ENCODE peak calls at places on chromosome 4, in six cellular contexts. K, V, E, C, U and B are unnamed samples.

GRCh38 chr4:139770361-139770760 is 104.7 kb downstream of the MGST2 start:
- DNase-seq in C (no peak), V (no peak), K (no peak), U (no peak), E (no peak), B (no peak)

GRCh38 chr4:145827885-145828284 is 110.7 kb downstream of the ZNF827 start:
- DNase-seq in E (no peak), U (no peak), V (no peak), C (no peak), K (no peak), B (no peak)

GRCh38 chr4:61555789-61556188 is 355.7 kb downstream of the ADGRL3 start:
- DNase-seq in U (peak; percentile 84), V (no peak), K (no peak), E (no peak), C (no peak), B (no peak)

GRCh38 chr4:134632056-134632455 is 430.5 kb upstream of the PABPC4L start:
- DNase-seq in E (no peak), C (no peak), V (no peak), K (no peak), U (peak; percentile 83), B (no peak)

GRCh38 chr4:152828122-152828521 is 48.4 kb downstream of the ARFIP1 start:
- DNase-seq in K (no peak), U (no peak), E (no peak), V (no peak), C (no peak), B (no peak)

GRCh38 chr4:27760176-27760575 is 899.5 kb downstream of the STIM2 start:
- DNase-seq in U (no peak), C (no peak), E (no peak), K (no peak), V (no peak), B (no peak)

GRCh38 chr4:89551191-89551590 is 243.6 kb upstream of the GPRIN3 start:
- DNase-seq in U (no peak), V (no peak), C (no peak), K (no peak), E (no peak), B (no peak)

GRCh38 chr4:13990596-13991589 is 363.4 kb upstream of the BOD1L1 start:
- DNase-seq in E (no peak), V (no peak), U (no peak), K (peak; percentile 58), C (no peak), B (no peak)

GRCh38 chr4:121950680-121951569 is 935 bp downstream of the TRPC3 start:
- DNase-seq in V (no peak), C (no peak), E (no peak), U (no peak), K (peak; percentile 24), B (peak; percentile 66)

GRCh38 chr4:108058685-108059440 is 69.2 kb downstream of the HADH start:
- DNase-seq in U (peak; percentile 59), V (peak; percentile 68), E (no peak), C (peak; percentile 78), K (no peak), B (no peak)

GRCh38 chr4:140406292-140406691 is 21.2 kb downstream of the CLGN start:
- DNase-seq in K (no peak), U (no peak), E (no peak), V (no peak), C (no peak), B (no peak)

GRCh38 chr4:183576701-183577100 is 71.8 kb downstream of the ING2 start:
- DNase-seq in K (no peak), E (no peak), V (no peak), U (peak; percentile 50), C (no peak), B (no peak)

GRCh38 chr4:56958111-56958517 is 19.3 kb downstream of the NOA1 start:
- DNase-seq in K (peak; percentile 61), E (peak; percentile 53), U (peak; percentile 96), C (peak; percentile 83), V (no peak), B (no peak)

GRCh38 chr4:69322055-69322454 is 41.8 kb downstream of the UGT2B28 start:
- DNase-seq in K (no peak), E (no peak), C (peak; percentile 53), U (peak; percentile 67), V (no peak), B (no peak)

GRCh38 chr4:110005461-110006056 is 92.9 kb downstream of the EGF start:
- DNase-seq in E (no peak), U (peak; percentile 59), V (peak; percentile 57), K (no peak), C (peak; percentile 72), B (no peak)

GRCh38 chr4:11548529-11549176 is 120.0 kb upstream of the HS3ST1 start:
- DNase-seq in C (peak; percentile 86), K (no peak), E (no peak), U (peak; percentile 37), V (peak; percentile 95), B (no peak)

GRCh38 chr4:42566835-42567234 is 90.1 kb downstream of the ATP8A1 start:
- DNase-seq in V (no peak), C (no peak), E (no peak), U (no peak), K (no peak), B (no peak)

GRCh38 chr4:152937535-152938236 is 1.6 kb downstream of the FHDC1 start:
- DNase-seq in V (no peak), E (no peak), U (peak; percentile 34), K (peak; percentile 37), C (peak; percentile 58), B (peak; percentile 78)

GRCh38 chr4:65645185-65645584 is 25.1 kb downstream of the EPHA5 start:
- DNase-seq in U (peak; percentile 67), V (no peak), E (no peak), C (no peak), K (no peak), B (no peak)

GRCh38 chr4:56654238-56654632 is 26.9 kb downstream of the HOPX start:
- DNase-seq in V (no peak), K (no peak), U (peak; percentile 27), C (no peak), E (no peak), B (no peak)

GRCh38 chr4:113539408-113539807 is 222.1 kb downstream of the CAMK2D start:
- DNase-seq in V (peak; percentile 31), C (peak; percentile 39), E (no peak), K (no peak), U (peak; percentile 79), B (no peak)

GRCh38 chr4:123976285-123976684 is 579.7 kb downstream of the SPRY1 start:
- DNase-seq in U (peak; percentile 69), E (no peak), C (no peak), K (no peak), V (no peak), B (no peak)

GRCh38 chr4:2301221-2301642 is 39.3 kb upstream of the MXD4 start:
- DNase-seq in E (no peak), C (no peak), V (no peak), U (no peak), K (no peak), B (no peak)

GRCh38 chr4:128424524-128425195 is 137.0 kb upstream of the PGRMC2 start:
- DNase-seq in C (peak; percentile 76), E (no peak), K (no peak), V (no peak), U (peak; percentile 35), B (no peak)

GRCh38 chr4:153402366-153402765 is 57.9 kb downstream of the MND1 start:
- DNase-seq in U (peak; percentile 91), C (no peak), E (no peak), V (no peak), K (no peak), B (no peak)

GRCh38 chr4:84503495-84504437 is 4.7 kb upstream of the NKX6-1 start:
- DNase-seq in V (peak; percentile 62), K (no peak), C (peak; percentile 52), U (peak; percentile 34), E (no peak), B (no peak)

DNA sequence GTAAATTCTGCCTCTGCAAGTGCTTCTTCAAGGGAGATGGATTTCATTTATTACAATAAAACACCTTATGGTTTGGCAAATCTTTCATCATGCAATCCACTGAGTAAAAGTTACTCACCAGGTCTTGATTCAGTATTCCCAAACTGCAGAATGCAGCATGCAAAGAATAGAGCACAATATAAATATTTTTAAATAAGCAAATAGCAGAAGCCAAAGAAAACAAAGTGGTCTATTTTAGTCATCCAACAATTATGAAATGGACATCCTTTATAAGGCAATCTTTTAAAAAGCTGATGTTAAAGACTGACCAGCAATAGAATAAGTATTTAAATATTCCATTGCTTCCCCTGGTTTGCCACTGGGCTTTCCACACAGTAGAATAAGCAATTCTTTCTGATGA is 59.5 kb downstream of the SLC39A8 start:
- DNase-seq in V (no peak), C (peak; percentile 22), E (no peak), U (no peak), K (no peak), B (no peak)
- TF ChIP-seq CTCF in V (no peak), C (no peak), E (no peak), U (no peak), K (no peak), B (no peak)

GRCh38 chr4:7912826-7913225 is 26.8 kb downstream of the AFAP1 start:
- DNase-seq in K (no peak), C (no peak), U (no peak), V (no peak), E (no peak), B (no peak)
- H3K4me1 ChIP-seq in K (no peaks in the 10 kb centered on the region), C (peaks cover 26% of the 10 kb centered on the region), U (peaks cover 36% of the 10 kb centered on the region), V (no peaks in the 10 kb centered on the region), E (peaks cover 39% of the 10 kb centered on the region), B (peaks cover 20% of the 10 kb centered on the region)

DNA sequence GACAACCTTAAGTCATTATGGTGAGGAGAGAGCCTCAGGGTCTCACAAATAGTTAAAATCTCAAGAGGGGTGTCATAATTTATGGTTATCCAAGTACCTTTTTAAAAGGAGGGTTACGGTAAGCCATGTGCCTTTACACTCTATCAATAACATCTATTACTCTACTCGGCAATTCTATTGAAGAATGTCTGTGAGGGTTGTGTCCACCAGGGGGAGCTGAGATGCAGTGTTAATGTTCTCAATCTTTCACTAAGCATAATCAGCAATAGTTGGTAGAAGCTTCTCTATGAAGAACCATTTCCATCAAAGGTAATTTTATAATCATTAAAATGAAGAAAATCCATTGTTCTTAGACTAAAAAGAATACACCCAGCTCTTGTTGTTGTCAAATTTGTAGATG is 457.4 kb downstream of the CENPC start:
- DNase-seq in K (peak; percentile 27), V (peak; percentile 1), U (no peak), E (no peak), C (peak; percentile 22), B (no peak)
- TF ChIP-seq CTCF in K (peak; percentile 74), V (peak; percentile 34), U (peak; percentile 23), E (no peak), C (peak; percentile 79), B (peak; percentile 61)

GRCh38 chr4:94934864-94935263 is 177.1 kb downstream of the BMPR1B start:
- DNase-seq in C (no peak), U (peak; percentile 26), V (no peak), E (no peak), K (no peak), B (no peak)
- H3K4me1 ChIP-seq in C (peaks cover 17% of the 10 kb centered on the region), U (peaks cover 23% of the 10 kb centered on the region), V (no peaks in the 10 kb centered on the region), E (peaks cover 7% of the 10 kb centered on the region), K (no peaks in the 10 kb centered on the region), B (no peaks in the 10 kb centered on the region)

GRCh38 chr4:23667659-23668058 is 222.2 kb downstream of the PPARGC1A start:
- DNase-seq in U (no peak), E (no peak), C (no peak), K (no peak), V (no peak), B (no peak)
- TF ChIP-seq CTCF in U (no peak), E (no peak), C (no peak), K (no peak), V (no peak), B (no peak)